ENCODE peak calls at places on chromosomes 12 and 14, in nine cellular contexts. C is transverse colon, F is WERI-Rb-1, O is RPMI8226, U is B cell, I is iris pigment epithelial cell, D is fibroblast of mammary gland, N is head of caudate nucleus, V is renal cortical epithelial cell. A is an unnamed sample.

GRCh38 chr14:51444381-51445000 is 204.4 kb downstream of the TMX1 start:
- DNase-seq in U (no peak), D (no peak), N (no peak), I (no peak), C (no peak), O (no peak), F (no peak), V (peak; percentile 61), A (no peak)

GRCh38 chr12:30569426-30569825 is 126.2 kb downstream of the IPO8 start:
- DNase-seq in D (no peak), N (no peak), O (no peak), I (no peak), V (no peak), C (no peak), U (no peak), F (no peak), A (no peak)

GRCh38 chr14:25909361-25909760 is 688.5 kb downstream of the NOVA1 start:
- DNase-seq in F (no peak), O (no peak), N (no peak), I (no peak), V (no peak), D (peak; percentile 57), C (no peak), U (no peak), A (no peak)

GRCh38 chr12:43147893-43148292 is 404.1 kb downstream of the ADAMTS20 start:
- DNase-seq in N (no peak), I (peak; percentile 7), O (no peak), D (peak; percentile 42), F (no peak), V (no peak), C (no peak), U (no peak), A (no peak)

GRCh38 chr12:50985322-50985721 is 33.0 kb downstream of the HIGD1C start:
- DNase-seq in F (no peak), C (no peak), V (peak; percentile 75), O (no peak), I (peak; percentile 77), D (peak; percentile 90), N (no peak), U (no peak), A (peak; percentile 37)

GRCh38 chr12:62684586-62685295 is 218.1 kb downstream of the MON2 start:
- DNase-seq in I (peak; percentile 31), F (no peak), C (peak; percentile 27), V (no peak), O (no peak), U (no peak), N (no peak), D (peak; percentile 91), A (no peak)

GRCh38 chr12:106960443-106960842 is 4.7 kb downstream of the TMEM263 start:
- DNase-seq in N (no peak), I (no peak), O (no peak), D (no peak), F (no peak), V (no peak), C (no peak), U (no peak), A (no peak)

GRCh38 chr14:103593577-103593976 is 30.8 kb downstream of the COA8 start:
- DNase-seq in I (no peak), O (no peak), V (no peak), F (no peak), U (no peak), C (no peak), N (no peak), D (no peak), A (no peak)

GRCh38 chr12:3559601-3560294 is 68.7 kb downstream of the PRMT8 start:
- DNase-seq in N (no peak), V (no peak), D (no peak), U (no peak), I (no peak), F (no peak), C (no peak), O (no peak), A (no peak)

GRCh38 chr12:54853933-54854538 is at the start of gene MUCL1:
- DNase-seq in F (peak; percentile 79), I (peak; percentile 69), O (peak; percentile 65), C (peak; percentile 58), V (peak; percentile 70), U (peak; percentile 65), D (peak; percentile 81), N (peak; percentile 36), A (peak; percentile 57)

GRCh38 chr14:99441157-99441870 is 39.3 kb downstream of the SETD3 start:
- DNase-seq in I (peak; percentile 27), D (peak; percentile 8), U (no peak), F (peak; percentile 69), N (no peak), O (no peak), C (no peak), V (no peak), A (no peak)

GRCh38 chr12:3732901-3733300 is 20.0 kb downstream of the CRACR2A start:
- DNase-seq in U (no peak), N (no peak), F (no peak), O (peak; percentile 15), V (no peak), D (no peak), C (peak; percentile 89), I (no peak), A (no peak)

GRCh38 chr12:127268121-127268520 is 998.8 kb upstream of the TMEM132C start:
- DNase-seq in F (no peak), D (no peak), V (no peak), N (no peak), U (no peak), O (no peak), I (no peak), C (no peak), A (no peak)

GRCh38 chr12:95608252-95609033 is 57.2 kb upstream of the USP44 start:
- DNase-seq in C (no peak), O (no peak), V (peak; percentile 93), N (no peak), F (no peak), D (peak; percentile 75), I (peak; percentile 73), U (no peak), A (peak; percentile 33)

GRCh38 chr12:116184766-116185165 is 92.7 kb downstream of the MED13L start:
- DNase-seq in O (no peak), I (peak; percentile 55), C (no peak), N (no peak), U (no peak), F (no peak), D (no peak), V (no peak), A (peak; percentile 30)

GRCh38 chr14:73249108-73249507 is 11.8 kb downstream of the PAPLN start:
- DNase-seq in I (no peak), N (no peak), C (no peak), F (no peak), V (no peak), D (no peak), O (no peak), U (no peak), A (no peak)

GRCh38 chr12:86264451-86265328 is 8.5 kb upstream of the MGAT4C start:
- DNase-seq in N (no peak), I (no peak), O (no peak), V (peak; percentile 11), F (no peak), U (no peak), C (peak; percentile 32), D (no peak), A (no peak)

GRCh38 chr12:102197789-102198188 is at the start of gene PMCH:
- DNase-seq in U (no peak), N (no peak), I (peak; percentile 73), D (peak; percentile 49), O (no peak), F (no peak), C (no peak), V (peak; percentile 78), A (no peak)

GRCh38 chr14:53450871-53451270 is 297.7 kb upstream of the DDHD1 start:
- DNase-seq in I (peak; percentile 44), D (peak; percentile 67), U (no peak), O (no peak), F (no peak), C (peak; percentile 45), V (peak; percentile 56), N (no peak), A (no peak)

GRCh38 chr14:101119830-101120571 is 216.5 kb upstream of the RTL1 start:
- DNase-seq in O (no peak), F (no peak), C (no peak), N (no peak), D (peak; percentile 33), U (no peak), I (no peak), V (no peak), A (no peak)

GRCh38 chr12:53712059-53712643 is 15.1 kb downstream of the CALCOCO1 start:
- DNase-seq in F (peak; percentile 19), D (no peak), I (no peak), U (no peak), V (no peak), C (no peak), O (no peak), N (no peak), A (no peak)

GRCh38 chr12:92002195-92002649 is 143.4 kb downstream of the BTG1 start:
- DNase-seq in N (no peak), I (no peak), O (no peak), U (no peak), C (no peak), D (peak; percentile 11), F (no peak), V (no peak), A (no peak)

GRCh38 chr12:94792690-94793089 is 142.3 kb upstream of the TMCC3 start:
- DNase-seq in D (no peak), V (no peak), N (no peak), F (no peak), I (peak; percentile 36), U (no peak), O (no peak), C (no peak), A (no peak)

GRCh38 chr12:121858662-121859572 is at the start of gene HPD:
- DNase-seq in O (no peak), I (peak; percentile 71), C (peak; percentile 34), V (peak; percentile 79), U (no peak), N (no peak), F (no peak), D (peak; percentile 90), A (no peak)

GRCh38 chr14:102902523-102903247 is 19.8 kb upstream of the AMN start:
- DNase-seq in F (peak; percentile 74), I (no peak), C (no peak), U (no peak), V (no peak), O (no peak), D (no peak), N (no peak), A (no peak)

GRCh38 chr12:15853877-15854276 is 28.3 kb upstream of the STRAP start:
- DNase-seq in F (no peak), N (no peak), U (no peak), I (no peak), O (no peak), C (no peak), D (no peak), V (no peak), A (no peak)

GRCh38 chr14:101216725-101217463 is 313.4 kb upstream of the RTL1 start:
- DNase-seq in N (no peak), V (no peak), U (peak; percentile 27), D (no peak), O (no peak), C (no peak), F (no peak), I (no peak), A (no peak)

A was measured in foreskin melanocyte.